ENCODE peak calls at places on chromosomes 5 and 9, in seven cellular contexts. One of them, this sample, is unnamed.

GRCh38 chr5:104914536-104915070 is 1352.0 kb upstream of the NUDT12 start:
- DNase-seq in CD8-positive, alpha-beta T cell: no peak
- DNase-seq in brain microvascular endothelial cell: no peak
- DNase-seq in kidney epithelial cell: no peak
- DNase-seq in tibial nerve: no peak
- DNase-seq in PC-9: no peak
- DNase-seq in endodermal cell: no peak
- DNase-seq in this sample: no peak

GRCh38 chr5:68214472-68215207 is 916 bp upstream of the PIK3R1 start:
- DNase-seq in kidney epithelial cell: no peak
- DNase-seq in endodermal cell: no peak
- DNase-seq in tibial nerve: no peak
- DNase-seq in CD8-positive, alpha-beta T cell: no peak
- DNase-seq in PC-9: no peak
- DNase-seq in brain microvascular endothelial cell: no peak
- DNase-seq in this sample: no peak

GRCh38 chr9:137396227-137396626 is 26.7 kb downstream of the EXD3 start:
- DNase-seq in brain microvascular endothelial cell: peak; percentile 96
- DNase-seq in kidney epithelial cell: no peak
- DNase-seq in endodermal cell: no peak
- DNase-seq in CD8-positive, alpha-beta T cell: no peak
- DNase-seq in PC-9: peak; percentile 71
- DNase-seq in tibial nerve: no peak
- DNase-seq in this sample: no peak

GRCh38 chr5:5291357-5291756 is 131.1 kb upstream of the ICE1 start:
- DNase-seq in PC-9: no peak
- DNase-seq in brain microvascular endothelial cell: peak; percentile 51
- DNase-seq in tibial nerve: no peak
- DNase-seq in CD8-positive, alpha-beta T cell: no peak
- DNase-seq in kidney epithelial cell: no peak
- DNase-seq in endodermal cell: no peak
- DNase-seq in this sample: no peak

GRCh38 chr5:43096916-43097315 is 23.8 kb upstream of the ZNF131 start:
- DNase-seq in PC-9: no peak
- DNase-seq in CD8-positive, alpha-beta T cell: no peak
- DNase-seq in brain microvascular endothelial cell: no peak
- DNase-seq in endodermal cell: no peak
- DNase-seq in kidney epithelial cell: no peak
- DNase-seq in tibial nerve: no peak
- DNase-seq in this sample: no peak

GRCh38 chr9:123081824-123082223 is 48.4 kb downstream of the GPR21 start:
- DNase-seq in CD8-positive, alpha-beta T cell: no peak
- DNase-seq in PC-9: no peak
- DNase-seq in brain microvascular endothelial cell: peak; percentile 31
- DNase-seq in endodermal cell: peak; percentile 68
- DNase-seq in tibial nerve: no peak
- DNase-seq in kidney epithelial cell: no peak
- DNase-seq in this sample: no peak

GRCh38 chr5:111694183-111694582 is 62.8 kb downstream of the NREP start:
- DNase-seq in endodermal cell: no peak
- DNase-seq in tibial nerve: no peak
- DNase-seq in kidney epithelial cell: no peak
- DNase-seq in brain microvascular endothelial cell: peak; percentile 11
- DNase-seq in CD8-positive, alpha-beta T cell: no peak
- DNase-seq in PC-9: peak; percentile 71
- DNase-seq in this sample: no peak

GRCh38 chr9:130535818-130536521 is 43.4 kb upstream of the FUBP3 start:
- DNase-seq in endodermal cell: peak; percentile 53
- DNase-seq in kidney epithelial cell: no peak
- DNase-seq in CD8-positive, alpha-beta T cell: no peak
- DNase-seq in PC-9: no peak
- DNase-seq in tibial nerve: no peak
- DNase-seq in brain microvascular endothelial cell: peak; percentile 28
- DNase-seq in this sample: no peak

GRCh38 chr5:41416336-41416735 is 94.1 kb downstream of the PLCXD3 start:
- DNase-seq in tibial nerve: no peak
- DNase-seq in CD8-positive, alpha-beta T cell: no peak
- DNase-seq in PC-9: no peak
- DNase-seq in kidney epithelial cell: no peak
- DNase-seq in brain microvascular endothelial cell: no peak
- DNase-seq in endodermal cell: no peak
- DNase-seq in this sample: no peak

GRCh38 chr9:38227061-38227540 is 158.1 kb upstream of the SHB start:
- DNase-seq in kidney epithelial cell: peak; percentile 98
- DNase-seq in CD8-positive, alpha-beta T cell: peak; percentile 54
- DNase-seq in PC-9: peak; percentile 96
- DNase-seq in tibial nerve: no peak
- DNase-seq in endodermal cell: peak; percentile 91
- DNase-seq in brain microvascular endothelial cell: peak; percentile 76
- DNase-seq in this sample: peak; percentile 76

GRCh38 chr9:106862946-106863740 is at the start of gene ZNF462:
- DNase-seq in endodermal cell: peak; percentile 82
- DNase-seq in kidney epithelial cell: no peak
- DNase-seq in CD8-positive, alpha-beta T cell: no peak
- DNase-seq in PC-9: no peak
- DNase-seq in tibial nerve: peak; percentile 27
- DNase-seq in brain microvascular endothelial cell: peak; percentile 69
- DNase-seq in this sample: no peak

GRCh38 chr9:81815781-81816180 is 112.4 kb upstream of the SPATA31D4 start:
- DNase-seq in endodermal cell: peak; percentile 73
- DNase-seq in CD8-positive, alpha-beta T cell: no peak
- DNase-seq in tibial nerve: no peak
- DNase-seq in brain microvascular endothelial cell: no peak
- DNase-seq in PC-9: no peak
- DNase-seq in kidney epithelial cell: no peak
- DNase-seq in this sample: no peak

GRCh38 chr5:159819671-159820411 is 96.4 kb upstream of the ADRA1B start:
- DNase-seq in tibial nerve: peak; percentile 46
- DNase-seq in PC-9: peak; percentile 95
- DNase-seq in CD8-positive, alpha-beta T cell: no peak
- DNase-seq in brain microvascular endothelial cell: no peak
- DNase-seq in endodermal cell: no peak
- DNase-seq in kidney epithelial cell: no peak
- DNase-seq in this sample: no peak

GRCh38 chr5:43231977-43232376 is 40.0 kb downstream of the NIM1K start:
- DNase-seq in endodermal cell: peak; percentile 65
- DNase-seq in PC-9: no peak
- DNase-seq in CD8-positive, alpha-beta T cell: no peak
- DNase-seq in brain microvascular endothelial cell: peak; percentile 4
- DNase-seq in tibial nerve: no peak
- DNase-seq in kidney epithelial cell: no peak
- DNase-seq in this sample: no peak

DNA sequence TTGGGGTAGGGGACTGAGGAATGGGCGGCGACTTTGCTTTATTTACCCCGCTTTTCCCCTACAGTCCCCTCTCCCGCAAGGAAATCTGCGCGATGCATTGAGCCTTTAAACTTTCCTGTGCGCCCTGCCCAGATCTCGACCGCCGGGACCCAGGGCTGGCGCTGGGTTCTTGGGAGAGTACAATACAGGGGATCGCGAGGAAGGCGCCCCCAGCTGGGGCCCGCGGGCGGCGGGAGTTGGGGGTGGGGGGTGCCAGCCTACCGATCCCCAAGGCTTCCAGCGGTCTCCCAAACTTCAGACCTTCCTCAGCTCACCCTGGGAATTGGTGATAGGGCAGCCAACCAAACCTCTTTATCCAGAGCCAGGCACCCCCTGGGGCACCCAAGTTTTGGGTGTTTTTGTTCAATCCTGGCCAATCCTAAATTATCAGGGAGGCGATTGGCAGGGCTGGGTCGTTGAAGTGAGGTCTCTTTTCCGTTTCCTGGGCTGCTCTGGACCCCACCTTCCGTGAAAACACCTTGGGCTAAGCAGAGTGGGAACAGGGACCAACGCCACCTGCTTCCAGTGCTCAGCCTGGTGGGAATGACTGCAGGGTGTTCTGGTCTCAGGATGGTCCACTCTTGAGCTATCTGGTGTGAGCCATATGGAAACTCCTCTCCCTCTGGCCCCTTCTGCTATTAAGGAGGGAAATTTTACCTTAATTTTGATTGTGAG is 51.4 kb upstream of the DAB2IP start:
- DNase-seq in kidney epithelial cell: no peak
- DNase-seq in brain microvascular endothelial cell: no peak
- DNase-seq in tibial nerve: no peak
- DNase-seq in endodermal cell: peak; percentile 70
- DNase-seq in CD8-positive, alpha-beta T cell: no peak
- DNase-seq in PC-9: no peak
- DNase-seq in this sample: no peak
- TF ChIP-seq CTCF in kidney epithelial cell: peak; percentile 28
- TF ChIP-seq CTCF in brain microvascular endothelial cell: no peak
- TF ChIP-seq CTCF in tibial nerve: no peak
- TF ChIP-seq CTCF in endodermal cell: peak; percentile 22
- TF ChIP-seq CTCF in CD8-positive, alpha-beta T cell: no peak
- TF ChIP-seq CTCF in PC-9: no peak
- TF ChIP-seq CTCF in this sample: no peak

GRCh38 chr9:76697110-76697509 is 67.1 kb upstream of the PCA3 start:
- DNase-seq in tibial nerve: no peak
- DNase-seq in endodermal cell: no peak
- DNase-seq in brain microvascular endothelial cell: no peak
- DNase-seq in kidney epithelial cell: no peak
- DNase-seq in PC-9: no peak
- DNase-seq in CD8-positive, alpha-beta T cell: no peak
- DNase-seq in this sample: no peak

GRCh38 chr9:76701441-76702031 is 62.7 kb upstream of the PCA3 start:
- DNase-seq in endodermal cell: no peak
- DNase-seq in kidney epithelial cell: no peak
- DNase-seq in CD8-positive, alpha-beta T cell: no peak
- DNase-seq in brain microvascular endothelial cell: no peak
- DNase-seq in tibial nerve: no peak
- DNase-seq in PC-9: no peak
- DNase-seq in this sample: no peak

GRCh38 chr9:76700916-76701315 is 63.3 kb upstream of the PCA3 start:
- DNase-seq in PC-9: no peak
- DNase-seq in endodermal cell: no peak
- DNase-seq in brain microvascular endothelial cell: no peak
- DNase-seq in kidney epithelial cell: no peak
- DNase-seq in tibial nerve: no peak
- DNase-seq in CD8-positive, alpha-beta T cell: no peak
- DNase-seq in this sample: no peak

GRCh38 chr9:76697554-76697953 is 66.7 kb upstream of the PCA3 start:
- DNase-seq in CD8-positive, alpha-beta T cell: no peak
- DNase-seq in endodermal cell: no peak
- DNase-seq in tibial nerve: no peak
- DNase-seq in kidney epithelial cell: no peak
- DNase-seq in PC-9: no peak
- DNase-seq in brain microvascular endothelial cell: no peak
- DNase-seq in this sample: no peak

DNA sequence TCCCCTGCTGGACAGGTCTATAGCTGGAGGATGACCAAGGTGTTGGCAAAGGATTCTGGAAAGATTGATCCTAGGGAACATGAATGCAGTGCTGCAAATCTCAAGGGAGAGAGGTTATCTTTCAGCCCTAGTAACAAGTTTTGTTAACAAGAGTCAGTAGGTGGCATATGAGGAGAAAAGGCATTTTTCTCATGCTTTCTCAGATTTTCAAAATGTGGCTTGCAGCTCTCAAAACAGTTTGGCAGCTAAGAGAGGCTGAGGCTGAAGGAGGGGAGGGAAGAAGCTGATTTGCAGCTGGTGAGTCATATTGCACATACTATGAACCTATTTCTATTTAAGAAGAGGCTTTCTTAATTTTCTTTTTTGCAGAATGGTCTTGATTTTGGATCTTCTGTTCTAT is 64.3 kb upstream of the PCA3 start:
- DNase-seq in CD8-positive, alpha-beta T cell: no peak
- DNase-seq in endodermal cell: no peak
- DNase-seq in kidney epithelial cell: no peak
- DNase-seq in PC-9: no peak
- DNase-seq in brain microvascular endothelial cell: peak; percentile 44
- DNase-seq in tibial nerve: no peak
- DNase-seq in this sample: no peak
- TF ChIP-seq CTCF in CD8-positive, alpha-beta T cell: no peak
- TF ChIP-seq CTCF in endodermal cell: no peak
- TF ChIP-seq CTCF in kidney epithelial cell: no peak
- TF ChIP-seq CTCF in PC-9: no peak
- TF ChIP-seq CTCF in brain microvascular endothelial cell: peak; percentile 2
- TF ChIP-seq CTCF in tibial nerve: no peak
- TF ChIP-seq CTCF in this sample: no peak

GRCh38 chr9:99026271-99026955 is 78.5 kb upstream of the TGFBR1 start:
- DNase-seq in PC-9: no peak
- DNase-seq in tibial nerve: no peak
- DNase-seq in brain microvascular endothelial cell: no peak
- DNase-seq in kidney epithelial cell: no peak
- DNase-seq in endodermal cell: peak; percentile 27
- DNase-seq in CD8-positive, alpha-beta T cell: no peak
- DNase-seq in this sample: no peak
- TF ChIP-seq CTCF in PC-9: no peak
- TF ChIP-seq CTCF in tibial nerve: no peak
- TF ChIP-seq CTCF in brain microvascular endothelial cell: no peak
- TF ChIP-seq CTCF in kidney epithelial cell: no peak
- TF ChIP-seq CTCF in endodermal cell: no peak
- TF ChIP-seq CTCF in CD8-positive, alpha-beta T cell: no peak
- TF ChIP-seq CTCF in this sample: no peak

DNA sequence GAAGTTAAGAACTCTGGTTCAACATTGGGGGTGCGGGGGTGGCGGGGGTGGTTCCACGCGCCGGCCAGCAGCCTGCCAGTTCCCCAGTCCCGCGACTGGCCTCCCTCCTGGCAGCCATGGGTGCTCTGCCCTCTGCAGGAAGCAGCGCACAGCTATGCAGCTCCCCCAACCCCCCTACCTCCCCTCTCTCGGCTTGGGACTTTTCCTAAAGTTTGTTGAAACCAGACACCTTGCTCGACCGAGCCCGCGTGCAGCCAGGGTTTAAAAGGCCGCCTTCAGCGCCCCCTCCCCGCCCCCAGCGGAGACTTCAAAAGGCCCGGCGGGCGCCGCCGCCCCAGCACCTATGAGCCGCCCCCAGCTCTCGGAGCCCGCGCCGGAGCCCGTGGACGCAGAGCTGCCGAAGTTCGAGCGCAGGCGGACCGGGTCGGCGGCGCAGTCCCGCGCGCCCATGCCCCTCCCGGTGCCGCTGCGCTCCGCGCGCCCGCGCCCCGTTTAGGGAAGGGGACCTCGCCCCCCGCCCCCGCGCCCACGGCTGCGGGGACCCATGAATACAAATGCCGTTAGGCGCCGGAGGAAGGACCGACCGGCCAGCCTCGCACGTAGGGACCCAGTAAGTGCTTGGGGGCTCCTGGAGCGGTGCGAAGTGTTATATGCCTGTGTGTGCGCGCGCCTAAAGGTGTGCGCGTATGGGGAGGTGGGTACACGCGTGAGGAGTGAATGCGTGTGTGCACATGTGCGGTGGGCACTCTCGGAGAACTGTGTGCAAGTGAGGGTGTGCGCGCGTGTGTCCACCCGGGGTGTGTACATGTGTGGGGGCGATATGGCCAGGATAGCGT is 1.4 kb upstream of the COL27A1 start:
- DNase-seq in endodermal cell: peak; percentile 91
- DNase-seq in CD8-positive, alpha-beta T cell: no peak
- DNase-seq in tibial nerve: no peak
- DNase-seq in brain microvascular endothelial cell: no peak
- DNase-seq in PC-9: no peak
- DNase-seq in kidney epithelial cell: no peak
- DNase-seq in this sample: no peak
- TF ChIP-seq CTCF in endodermal cell: peak; percentile 71
- TF ChIP-seq CTCF in CD8-positive, alpha-beta T cell: no peak
- TF ChIP-seq CTCF in tibial nerve: peak; percentile 15
- TF ChIP-seq CTCF in brain microvascular endothelial cell: peak; percentile 66
- TF ChIP-seq CTCF in PC-9: no peak
- TF ChIP-seq CTCF in kidney epithelial cell: peak; percentile 78
- TF ChIP-seq CTCF in this sample: no peak